ENCODE peak calls at places on chromosomes 7 and 10, in four cellular contexts. One of them, this sample, is unnamed.

GRCh38 chr10:79056736-79057391 is 11.9 kb upstream of the ZMIZ1 start:
- DNase-seq in activated CD4-positive, CD25-positive, alpha-beta regulatory T cell: no peak
- DNase-seq in T1000: no peak
- DNase-seq in endodermal cell: peak
- DNase-seq in this sample: peak

GRCh38 chr7:3636131-3636860 is 335.2 kb downstream of the SDK1 start:
- DNase-seq in endodermal cell: no peak
- DNase-seq in activated CD4-positive, CD25-positive, alpha-beta regulatory T cell: no peak
- DNase-seq in T1000: no peak
- DNase-seq in this sample: no peak

GRCh38 chr7:151755131-151755787 is 121.7 kb downstream of the PRKAG2 start:
- DNase-seq in endodermal cell: no peak
- DNase-seq in T1000: no peak
- DNase-seq in activated CD4-positive, CD25-positive, alpha-beta regulatory T cell: no peak
- DNase-seq in this sample: no peak

GRCh38 chr7:98643232-98643985 is 26.3 kb downstream of the NPTX2 start:
- DNase-seq in endodermal cell: no peak
- DNase-seq in activated CD4-positive, CD25-positive, alpha-beta regulatory T cell: no peak
- DNase-seq in T1000: no peak
- DNase-seq in this sample: no peak

GRCh38 chr7:133044722-133045473 is 37.0 kb downstream of the CHCHD3 start:
- DNase-seq in endodermal cell: peak
- DNase-seq in T1000: no peak
- DNase-seq in activated CD4-positive, CD25-positive, alpha-beta regulatory T cell: no peak
- DNase-seq in this sample: peak

GRCh38 chr10:58921366-58921947 is 255.0 kb upstream of the PHYHIPL start:
- DNase-seq in endodermal cell: no peak
- DNase-seq in activated CD4-positive, CD25-positive, alpha-beta regulatory T cell: no peak
- DNase-seq in T1000: no peak
- DNase-seq in this sample: no peak

GRCh38 chr7:22093003-22093402 is 147.3 kb upstream of the CDCA7L start:
- DNase-seq in endodermal cell: no peak
- DNase-seq in activated CD4-positive, CD25-positive, alpha-beta regulatory T cell: no peak
- DNase-seq in T1000: no peak
- DNase-seq in this sample: no peak

GRCh38 chr10:49103761-49104160 is 11.6 kb downstream of the VSTM4 start:
- DNase-seq in T1000: no peak
- DNase-seq in endodermal cell: no peak
- DNase-seq in activated CD4-positive, CD25-positive, alpha-beta regulatory T cell: no peak
- DNase-seq in this sample: no peak

GRCh38 chr10:12020574-12020973 is 22.0 kb downstream of the UPF2 start:
- DNase-seq in endodermal cell: no peak
- DNase-seq in activated CD4-positive, CD25-positive, alpha-beta regulatory T cell: no peak
- DNase-seq in T1000: no peak
- DNase-seq in this sample: no peak

GRCh38 chr10:31707578-31708411 is 220.8 kb downstream of the ARHGAP12 start:
- DNase-seq in endodermal cell: peak
- DNase-seq in activated CD4-positive, CD25-positive, alpha-beta regulatory T cell: no peak
- DNase-seq in T1000: no peak
- DNase-seq in this sample: no peak

GRCh38 chr10:95789928-95790327 is 34.0 kb downstream of the ENTPD1 start:
- DNase-seq in T1000: no peak
- DNase-seq in activated CD4-positive, CD25-positive, alpha-beta regulatory T cell: no peak
- DNase-seq in endodermal cell: no peak
- DNase-seq in this sample: no peak

GRCh38 chr10:44723654-44724053 is 187.5 kb upstream of the TMEM72 start:
- DNase-seq in T1000: peak
- DNase-seq in endodermal cell: no peak
- DNase-seq in activated CD4-positive, CD25-positive, alpha-beta regulatory T cell: no peak
- DNase-seq in this sample: no peak

GRCh38 chr10:94108200-94108599 is 114.5 kb downstream of the PLCE1 start:
- DNase-seq in endodermal cell: peak
- DNase-seq in activated CD4-positive, CD25-positive, alpha-beta regulatory T cell: no peak
- DNase-seq in T1000: peak
- DNase-seq in this sample: no peak

GRCh38 chr7:96075510-96076349 is 246.2 kb downstream of the SLC25A13 start:
- DNase-seq in activated CD4-positive, CD25-positive, alpha-beta regulatory T cell: peak
- DNase-seq in T1000: peak
- DNase-seq in endodermal cell: peak
- DNase-seq in this sample: peak

GRCh38 chr10:6328708-6329423 is 126.1 kb downstream of the PFKFB3 start:
- DNase-seq in activated CD4-positive, CD25-positive, alpha-beta regulatory T cell: no peak
- DNase-seq in endodermal cell: no peak
- DNase-seq in T1000: no peak
- DNase-seq in this sample: no peak

GRCh38 chr10:90213346-90213745 is 512.0 kb downstream of the KIF20B start:
- DNase-seq in endodermal cell: no peak
- DNase-seq in T1000: no peak
- DNase-seq in activated CD4-positive, CD25-positive, alpha-beta regulatory T cell: no peak
- DNase-seq in this sample: no peak

GRCh38 chr7:130213820-130214219 is 6.2 kb downstream of the SSMEM1 start:
- DNase-seq in T1000: no peak
- DNase-seq in endodermal cell: no peak
- DNase-seq in activated CD4-positive, CD25-positive, alpha-beta regulatory T cell: no peak
- DNase-seq in this sample: no peak

GRCh38 chr7:125878235-125878928 is 948.8 kb upstream of the POT1 start:
- DNase-seq in T1000: no peak
- DNase-seq in endodermal cell: no peak
- DNase-seq in activated CD4-positive, CD25-positive, alpha-beta regulatory T cell: no peak
- DNase-seq in this sample: no peak

GRCh38 chr10:62632071-62632809 is 172.3 kb upstream of the ADO start:
- DNase-seq in endodermal cell: no peak
- DNase-seq in activated CD4-positive, CD25-positive, alpha-beta regulatory T cell: no peak
- DNase-seq in T1000: no peak
- DNase-seq in this sample: no peak

GRCh38 chr10:132709471-132709951 is 76.4 kb downstream of the NKX6-2 start:
- DNase-seq in endodermal cell: peak
- DNase-seq in activated CD4-positive, CD25-positive, alpha-beta regulatory T cell: no peak
- DNase-seq in T1000: no peak
- DNase-seq in this sample: no peak

GRCh38 chr7:76303829-76304505 is 1.5 kb downstream of the HSPB1 start:
- DNase-seq in activated CD4-positive, CD25-positive, alpha-beta regulatory T cell: no peak
- DNase-seq in endodermal cell: no peak
- DNase-seq in T1000: no peak
- DNase-seq in this sample: no peak

GRCh38 chr10:116457480-116457879 is 29.8 kb downstream of the PNLIPRP3 start:
- DNase-seq in T1000: no peak
- DNase-seq in activated CD4-positive, CD25-positive, alpha-beta regulatory T cell: no peak
- DNase-seq in endodermal cell: no peak
- DNase-seq in this sample: no peak

GRCh38 chr10:70967591-70968588 is 79.5 kb upstream of the PCBD1 start:
- DNase-seq in endodermal cell: no peak
- DNase-seq in T1000: no peak
- DNase-seq in activated CD4-positive, CD25-positive, alpha-beta regulatory T cell: no peak
- DNase-seq in this sample: peak

GRCh38 chr10:1157615-1157933 is 101.4 kb downstream of the WDR37 start:
- DNase-seq in activated CD4-positive, CD25-positive, alpha-beta regulatory T cell: no peak
- DNase-seq in endodermal cell: no peak
- DNase-seq in T1000: no peak
- DNase-seq in this sample: no peak

GRCh38 chr10:36670616-36671402 is 454.6 kb upstream of the ANKRD30A start:
- DNase-seq in endodermal cell: no peak
- DNase-seq in activated CD4-positive, CD25-positive, alpha-beta regulatory T cell: no peak
- DNase-seq in T1000: no peak
- DNase-seq in this sample: no peak

GRCh38 chr7:129778770-129779601 is 167.5 kb downstream of the NRF1 start:
- DNase-seq in T1000: no peak
- DNase-seq in endodermal cell: peak
- DNase-seq in activated CD4-positive, CD25-positive, alpha-beta regulatory T cell: no peak
- DNase-seq in this sample: no peak

GRCh38 chr7:142461437-142461836 is 203.6 kb upstream of the PRSS58 start:
- DNase-seq in activated CD4-positive, CD25-positive, alpha-beta regulatory T cell: no peak
- DNase-seq in T1000: no peak
- DNase-seq in endodermal cell: no peak
- DNase-seq in this sample: no peak

GRCh38 chr10:85138046-85138445 is 809.7 kb downstream of the CCSER2 start:
- DNase-seq in T1000: no peak
- DNase-seq in endodermal cell: no peak
- DNase-seq in activated CD4-positive, CD25-positive, alpha-beta regulatory T cell: no peak
- DNase-seq in this sample: no peak

GRCh38 chr7:69276011-69276729 is 322.1 kb upstream of the AUTS2 start:
- DNase-seq in endodermal cell: no peak
- DNase-seq in T1000: no peak
- DNase-seq in activated CD4-positive, CD25-positive, alpha-beta regulatory T cell: no peak
- DNase-seq in this sample: no peak

GRCh38 chr7:102978280-102978679 is 65.5 kb downstream of the LRRC17 start:
- DNase-seq in endodermal cell: peak
- DNase-seq in T1000: no peak
- DNase-seq in activated CD4-positive, CD25-positive, alpha-beta regulatory T cell: no peak
- DNase-seq in this sample: peak

GRCh38 chr10:88281592-88282268 is 301.4 kb downstream of the RNLS start:
- DNase-seq in T1000: no peak
- DNase-seq in activated CD4-positive, CD25-positive, alpha-beta regulatory T cell: no peak
- DNase-seq in endodermal cell: no peak
- DNase-seq in this sample: no peak

GRCh38 chr7:141866974-141867373 is 25.7 kb upstream of the PRSS37 start:
- DNase-seq in T1000: no peak
- DNase-seq in activated CD4-positive, CD25-positive, alpha-beta regulatory T cell: no peak
- DNase-seq in endodermal cell: no peak
- DNase-seq in this sample: no peak

GRCh38 chr7:121620206-121620605 is 224.1 kb upstream of the FAM3C start:
- DNase-seq in endodermal cell: no peak
- DNase-seq in activated CD4-positive, CD25-positive, alpha-beta regulatory T cell: no peak
- DNase-seq in T1000: no peak
- DNase-seq in this sample: no peak

GRCh38 chr7:73734619-73735525 is 3.7 kb downstream of the ABHD11 start:
- DNase-seq in activated CD4-positive, CD25-positive, alpha-beta regulatory T cell: peak
- DNase-seq in T1000: peak
- DNase-seq in endodermal cell: peak
- DNase-seq in this sample: peak